ENCODE peak calls at places on chromosomes 5 and 9, in seven cellular contexts. One of them, this sample, is unnamed.

GRCh38 chr9:123438321-123438720 is 82.3 kb downstream of the CRB2 start:
- DNase-seq in IMR-90: peak
- DNase-seq in heart right ventricle: no peak
- DNase-seq in stomach: no peak
- DNase-seq in fibroblast of pulmonary artery: peak
- DNase-seq in AG09309: no peak
- DNase-seq in A549: no peak
- DNase-seq in this sample: no peak

GRCh38 chr5:22431406-22431805 is 421.7 kb downstream of the CDH12 start:
- DNase-seq in IMR-90: no peak
- DNase-seq in heart right ventricle: no peak
- DNase-seq in stomach: no peak
- DNase-seq in fibroblast of pulmonary artery: no peak
- DNase-seq in AG09309: no peak
- DNase-seq in A549: peak
- DNase-seq in this sample: no peak

GRCh38 chr5:160271396-160271795 is 41.0 kb downstream of the CCNJL start:
- DNase-seq in IMR-90: no peak
- DNase-seq in heart right ventricle: no peak
- DNase-seq in stomach: no peak
- DNase-seq in fibroblast of pulmonary artery: no peak
- DNase-seq in AG09309: no peak
- DNase-seq in A549: no peak
- DNase-seq in this sample: no peak

GRCh38 chr9:107000218-107000617 is 137.3 kb downstream of the ZNF462 start:
- DNase-seq in IMR-90: no peak
- DNase-seq in heart right ventricle: no peak
- DNase-seq in stomach: no peak
- DNase-seq in fibroblast of pulmonary artery: no peak
- DNase-seq in AG09309: no peak
- DNase-seq in A549: no peak
- DNase-seq in this sample: no peak

GRCh38 chr9:86531273-86531672 is 177.1 kb upstream of the TUT7 start:
- DNase-seq in IMR-90: no peak
- DNase-seq in heart right ventricle: no peak
- DNase-seq in stomach: no peak
- DNase-seq in fibroblast of pulmonary artery: no peak
- DNase-seq in AG09309: peak
- DNase-seq in A549: no peak
- DNase-seq in this sample: no peak

GRCh38 chr9:126857261-126857960 is 3.0 kb upstream of the ZBTB34 start:
- DNase-seq in IMR-90: no peak
- DNase-seq in heart right ventricle: no peak
- DNase-seq in stomach: peak
- DNase-seq in fibroblast of pulmonary artery: peak
- DNase-seq in AG09309: no peak
- DNase-seq in A549: no peak
- DNase-seq in this sample: no peak

GRCh38 chr5:170105643-170106611 is at the start of gene FOXI1:
- DNase-seq in IMR-90: no peak
- DNase-seq in heart right ventricle: no peak
- DNase-seq in stomach: no peak
- DNase-seq in fibroblast of pulmonary artery: no peak
- DNase-seq in AG09309: no peak
- DNase-seq in A549: no peak
- DNase-seq in this sample: no peak

GRCh38 chr9:78821126-78821822 is 524.3 kb downstream of the PSAT1 start:
- DNase-seq in IMR-90: peak
- DNase-seq in heart right ventricle: no peak
- DNase-seq in stomach: no peak
- DNase-seq in fibroblast of pulmonary artery: peak
- DNase-seq in AG09309: no peak
- DNase-seq in A549: peak
- DNase-seq in this sample: peak

GRCh38 chr9:92482336-92482735 is at the start of gene ASPN:
- DNase-seq in IMR-90: peak
- DNase-seq in heart right ventricle: no peak
- DNase-seq in stomach: no peak
- DNase-seq in fibroblast of pulmonary artery: peak
- DNase-seq in AG09309: peak
- DNase-seq in A549: no peak
- DNase-seq in this sample: no peak
- H3K4me3 ChIP-seq in IMR-90: no peak
- H3K4me3 ChIP-seq in heart right ventricle: peak
- H3K4me3 ChIP-seq in stomach: no peak
- H3K4me3 ChIP-seq in fibroblast of pulmonary artery: no peak
- H3K4me3 ChIP-seq in AG09309: no peak
- H3K4me3 ChIP-seq in A549: no peak
- H3K4me3 ChIP-seq in this sample: no peak

GRCh38 chr9:128245293-128246151 is 30.3 kb downstream of the GOLGA2 start:
- DNase-seq in IMR-90: peak
- DNase-seq in heart right ventricle: peak
- DNase-seq in stomach: no peak
- DNase-seq in fibroblast of pulmonary artery: peak
- DNase-seq in AG09309: no peak
- DNase-seq in A549: no peak
- DNase-seq in this sample: peak
- H3K4me3 ChIP-seq in IMR-90: no peak
- H3K4me3 ChIP-seq in heart right ventricle: peak
- H3K4me3 ChIP-seq in stomach: no peak
- H3K4me3 ChIP-seq in fibroblast of pulmonary artery: no peak
- H3K4me3 ChIP-seq in AG09309: no peak
- H3K4me3 ChIP-seq in A549: no peak
- H3K4me3 ChIP-seq in this sample: no peak

GRCh38 chr5:32961066-32961429 is 249.9 kb downstream of the NPR3 start:
- DNase-seq in IMR-90: peak
- DNase-seq in heart right ventricle: no peak
- DNase-seq in stomach: no peak
- DNase-seq in fibroblast of pulmonary artery: no peak
- DNase-seq in AG09309: no peak
- DNase-seq in A549: no peak
- DNase-seq in this sample: no peak
- H3K4me3 ChIP-seq in IMR-90: no peak
- H3K4me3 ChIP-seq in heart right ventricle: no peak
- H3K4me3 ChIP-seq in stomach: no peak
- H3K4me3 ChIP-seq in fibroblast of pulmonary artery: no peak
- H3K4me3 ChIP-seq in AG09309: no peak
- H3K4me3 ChIP-seq in A549: no peak
- H3K4me3 ChIP-seq in this sample: no peak

GRCh38 chr9:128421474-128422010 is 885 bp downstream of the CERCAM start:
- DNase-seq in IMR-90: no peak
- DNase-seq in heart right ventricle: no peak
- DNase-seq in stomach: no peak
- DNase-seq in fibroblast of pulmonary artery: no peak
- DNase-seq in AG09309: peak
- DNase-seq in A549: no peak
- DNase-seq in this sample: no peak
- H3K4me3 ChIP-seq in IMR-90: peak
- H3K4me3 ChIP-seq in heart right ventricle: peak
- H3K4me3 ChIP-seq in stomach: peak
- H3K4me3 ChIP-seq in fibroblast of pulmonary artery: peak
- H3K4me3 ChIP-seq in AG09309: peak
- H3K4me3 ChIP-seq in A549: peak
- H3K4me3 ChIP-seq in this sample: peak

DNA sequence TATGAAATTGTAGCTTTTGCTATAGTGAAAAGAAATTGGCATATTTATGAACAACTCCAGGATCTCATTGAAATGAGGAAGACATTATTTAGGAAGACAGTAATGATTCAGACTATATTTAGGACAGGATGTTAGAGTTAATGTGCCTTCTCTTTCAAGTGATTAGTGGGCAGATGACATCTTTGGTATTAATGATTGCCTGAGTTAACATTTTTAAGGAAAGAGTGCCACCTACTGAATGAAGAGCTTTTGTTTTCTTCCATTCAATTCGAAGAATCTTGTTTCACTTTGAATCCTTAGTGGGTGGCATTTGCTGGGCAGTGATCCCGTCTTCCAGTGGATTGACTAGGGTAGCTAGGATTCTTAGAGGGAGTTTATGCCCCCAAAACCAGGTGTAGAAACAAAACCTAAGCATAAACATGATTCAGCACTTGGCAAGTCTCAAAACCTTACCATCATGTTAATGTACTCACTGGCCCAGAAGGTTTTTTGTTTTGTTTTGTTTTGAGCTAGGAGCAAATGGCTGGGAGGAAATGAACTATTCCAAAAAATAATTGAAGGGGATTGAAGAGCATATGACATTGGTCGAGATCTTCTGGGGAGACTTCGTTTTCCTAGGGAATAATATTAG is 23.2 kb downstream of the MAP3K1 start:
- DNase-seq in IMR-90: peak
- DNase-seq in heart right ventricle: no peak
- DNase-seq in stomach: no peak
- DNase-seq in fibroblast of pulmonary artery: peak
- DNase-seq in AG09309: peak
- DNase-seq in A549: peak
- DNase-seq in this sample: no peak
- H3K4me3 ChIP-seq in IMR-90: peak
- H3K4me3 ChIP-seq in heart right ventricle: no peak
- H3K4me3 ChIP-seq in stomach: no peak
- H3K4me3 ChIP-seq in fibroblast of pulmonary artery: peak
- H3K4me3 ChIP-seq in AG09309: no peak
- H3K4me3 ChIP-seq in A549: no peak
- H3K4me3 ChIP-seq in this sample: no peak

GRCh38 chr9:132995121-132995420 is 16.6 kb downstream of the GFI1B start:
- DNase-seq in IMR-90: no peak
- DNase-seq in heart right ventricle: no peak
- DNase-seq in stomach: no peak
- DNase-seq in fibroblast of pulmonary artery: no peak
- DNase-seq in AG09309: no peak
- DNase-seq in A549: no peak
- DNase-seq in this sample: no peak
- H3K4me3 ChIP-seq in IMR-90: no peak
- H3K4me3 ChIP-seq in heart right ventricle: no peak
- H3K4me3 ChIP-seq in stomach: no peak
- H3K4me3 ChIP-seq in fibroblast of pulmonary artery: no peak
- H3K4me3 ChIP-seq in AG09309: no peak
- H3K4me3 ChIP-seq in A549: no peak
- H3K4me3 ChIP-seq in this sample: no peak

GRCh38 chr9:22645893-22646292 is 199.3 kb downstream of the DMRTA1 start:
- DNase-seq in IMR-90: peak
- DNase-seq in heart right ventricle: no peak
- DNase-seq in stomach: no peak
- DNase-seq in fibroblast of pulmonary artery: no peak
- DNase-seq in AG09309: no peak
- DNase-seq in A549: no peak
- DNase-seq in this sample: no peak
- H3K4me3 ChIP-seq in IMR-90: no peak
- H3K4me3 ChIP-seq in heart right ventricle: no peak
- H3K4me3 ChIP-seq in stomach: no peak
- H3K4me3 ChIP-seq in fibroblast of pulmonary artery: no peak
- H3K4me3 ChIP-seq in AG09309: no peak
- H3K4me3 ChIP-seq in A549: no peak
- H3K4me3 ChIP-seq in this sample: no peak

GRCh38 chr9:81530846-81531245 is 158.5 kb downstream of the TLE1 start:
- DNase-seq in IMR-90: no peak
- DNase-seq in heart right ventricle: no peak
- DNase-seq in stomach: no peak
- DNase-seq in fibroblast of pulmonary artery: no peak
- DNase-seq in AG09309: no peak
- DNase-seq in A549: no peak
- DNase-seq in this sample: no peak

GRCh38 chr9:81531511-81531910 is 157.8 kb downstream of the TLE1 start:
- DNase-seq in IMR-90: no peak
- DNase-seq in heart right ventricle: no peak
- DNase-seq in stomach: no peak
- DNase-seq in fibroblast of pulmonary artery: no peak
- DNase-seq in AG09309: no peak
- DNase-seq in A549: no peak
- DNase-seq in this sample: no peak

GRCh38 chr9:81529556-81530193 is 159.7 kb downstream of the TLE1 start:
- DNase-seq in IMR-90: peak
- DNase-seq in heart right ventricle: no peak
- DNase-seq in stomach: peak
- DNase-seq in fibroblast of pulmonary artery: peak
- DNase-seq in AG09309: peak
- DNase-seq in A549: peak
- DNase-seq in this sample: no peak

GRCh38 chr9:81526587-81526986 is 162.8 kb downstream of the TLE1 start:
- DNase-seq in IMR-90: peak
- DNase-seq in heart right ventricle: no peak
- DNase-seq in stomach: no peak
- DNase-seq in fibroblast of pulmonary artery: peak
- DNase-seq in AG09309: peak
- DNase-seq in A549: no peak
- DNase-seq in this sample: peak

GRCh38 chr9:81530407-81530810 is 158.9 kb downstream of the TLE1 start:
- DNase-seq in IMR-90: no peak
- DNase-seq in heart right ventricle: no peak
- DNase-seq in stomach: no peak
- DNase-seq in fibroblast of pulmonary artery: no peak
- DNase-seq in AG09309: no peak
- DNase-seq in A549: no peak
- DNase-seq in this sample: no peak
- H3K4me3 ChIP-seq in IMR-90: no peak
- H3K4me3 ChIP-seq in heart right ventricle: no peak
- H3K4me3 ChIP-seq in stomach: no peak
- H3K4me3 ChIP-seq in fibroblast of pulmonary artery: no peak
- H3K4me3 ChIP-seq in AG09309: no peak
- H3K4me3 ChIP-seq in A549: no peak
- H3K4me3 ChIP-seq in this sample: no peak